ENCODE peak calls at places on chromosomes 16 and 17, in ten cellular contexts. M is heart left ventricle, K is tibial nerve, O is endothelial cell of umbilical vein, S is adrenal gland, H is breast epithelium, N is HepG2, R is IMR-90, B is upper lobe of left lung, C is ovary. D is an unnamed sample.
A peak's percentile ranks its signal among the peaks of the same experiment; 100 is the strongest.

GRCh38 chr16:84044108-84044488 is 1.5 kb upstream of the SLC38A8 start:
- DNase-seq in M (peak; percentile 24), K (no peak), O (peak; percentile 20), S (no peak), H (no peak), N (peak; percentile 73), R (peak; percentile 28), B (no peak), C (no peak), D (no peak)

GRCh38 chr16:22081050-22081449 is 11.3 kb upstream of the VWA3A start:
- DNase-seq in M (no peak), K (no peak), O (no peak), S (no peak), H (no peak), N (no peak), R (no peak), B (no peak), C (no peak), D (no peak)

GRCh38 chr17:258045-258734 is 76.7 kb upstream of the DOC2B start:
- DNase-seq in M (no peak), K (no peak), O (no peak), S (peak; percentile 9), H (peak; percentile 14), N (no peak), R (no peak), B (no peak), C (peak; percentile 7), D (no peak)

GRCh38 chr16:9184354-9184690 is 92.9 kb downstream of the HAPSTR1 start:
- DNase-seq in M (no peak), K (no peak), O (no peak), S (no peak), H (no peak), N (no peak), R (no peak), B (peak; percentile 72), C (no peak), D (no peak)

GRCh38 chr17:40399185-40399584 is 18.5 kb downstream of the TOP2A start:
- DNase-seq in M (no peak), K (no peak), O (no peak), S (no peak), H (no peak), N (peak; percentile 74), R (peak; percentile 74), B (no peak), C (no peak), D (no peak)

GRCh38 chr17:41178843-41179616 is 1.0 kb upstream of the KRTAP4-2 start:
- DNase-seq in M (no peak), K (no peak), O (no peak), S (no peak), H (no peak), N (no peak), R (peak; percentile 15), B (no peak), C (no peak), D (no peak)

GRCh38 chr17:77769215-77769614 is 189.3 kb upstream of the TNRC6C start:
- DNase-seq in M (no peak), K (no peak), O (no peak), S (no peak), H (no peak), N (no peak), R (peak; percentile 6), B (no peak), C (no peak), D (no peak)

GRCh38 chr16:9680021-9680655 is 502.1 kb downstream of the GRIN2A start:
- DNase-seq in M (no peak), K (no peak), O (no peak), S (no peak), H (no peak), N (no peak), R (no peak), B (no peak), C (no peak), D (no peak)

GRCh38 chr17:10114931-10115535 is 83.4 kb downstream of the GAS7 start:
- DNase-seq in M (peak; percentile 94), K (peak; percentile 91), O (no peak), S (peak; percentile 97), H (peak; percentile 69), N (no peak), R (peak; percentile 97), B (peak; percentile 85), C (peak; percentile 93), D (peak; percentile 98)

GRCh38 chr16:46949216-46949892 is 24.1 kb downstream of the DNAJA2 start:
- DNase-seq in M (no peak), K (no peak), O (no peak), S (no peak), H (no peak), N (no peak), R (no peak), B (no peak), C (no peak), D (no peak)

DNA sequence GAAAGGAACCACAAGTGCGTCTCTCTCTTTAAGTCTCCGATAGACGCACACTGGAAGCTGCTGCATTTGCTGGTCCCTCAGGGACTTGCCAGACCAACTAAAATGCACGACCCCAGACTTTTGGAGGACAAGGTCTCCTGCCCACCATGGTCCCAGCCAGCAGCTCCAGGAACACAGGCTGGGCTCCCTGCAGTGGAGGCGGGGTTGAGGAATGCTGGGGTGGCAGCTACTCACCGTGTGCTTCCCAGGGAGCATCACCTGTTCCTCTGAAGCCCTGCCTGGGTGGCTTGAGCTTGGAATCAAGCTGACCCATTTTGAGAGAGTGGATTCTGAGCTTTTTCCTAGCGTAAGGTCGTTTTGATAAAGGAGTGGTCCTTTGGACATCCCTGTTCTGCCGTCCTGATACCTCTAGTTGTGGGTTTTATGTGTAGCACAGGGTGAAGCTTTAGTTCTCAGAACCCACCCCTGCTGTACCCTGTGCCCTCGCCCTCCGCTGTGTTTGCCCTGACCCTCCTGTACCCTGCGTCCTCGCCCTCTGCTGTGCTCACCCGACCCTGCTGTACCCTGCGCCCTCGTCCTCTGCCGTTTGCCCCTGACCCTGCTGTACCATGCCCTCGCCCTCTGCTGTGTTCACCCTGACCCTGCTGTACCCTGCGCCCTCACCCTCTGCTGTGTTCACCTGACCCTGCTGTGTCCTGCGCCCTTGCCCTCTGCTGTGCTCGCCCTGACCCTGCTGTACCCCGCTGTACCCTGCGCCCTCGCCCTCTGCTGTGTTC is 11.0 kb downstream of the ZNF276 start:
- DNase-seq in M (no peak), K (no peak), O (no peak), S (no peak), H (no peak), N (no peak), R (no peak), B (no peak), C (no peak), D (no peak)
- TF ChIP-seq POLR2A in M (no peak), K (no peak), O (no peak), S (no peak), H (no peak), N (no peak), R (no peak), B (no peak), C (no peak), D (no peak)

DNA sequence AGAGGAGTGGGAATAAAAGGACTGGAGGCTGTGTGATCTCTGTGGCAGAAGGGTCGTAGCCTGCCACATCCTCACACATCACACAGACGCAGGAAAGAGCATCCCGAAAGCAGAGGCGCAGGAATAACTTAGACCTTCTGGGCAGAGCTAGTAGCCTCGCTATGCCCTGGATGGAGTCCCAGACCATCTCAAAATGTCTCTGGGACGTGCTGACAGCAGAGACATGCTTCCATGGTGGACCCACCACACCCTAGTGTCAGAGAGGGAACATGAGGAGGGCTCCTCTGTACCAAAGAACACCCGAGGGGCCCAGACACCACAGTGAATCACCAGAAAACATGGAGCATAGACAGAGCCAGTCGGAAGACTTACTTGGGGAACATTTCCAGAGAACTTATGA is 29.6 kb upstream of the FAAP100 start:
- DNase-seq in M (no peak), K (no peak), O (no peak), S (no peak), H (no peak), N (no peak), R (no peak), B (no peak), C (no peak), D (no peak)
- H3K4me1 ChIP-seq in M (peaks cover 19% of the 10 kb centered on the region), K (peaks cover 11% of the 10 kb centered on the region), O (peaks cover 36% of the 10 kb centered on the region), S (peaks cover 3% of the 10 kb centered on the region), H (no peaks in the 10 kb centered on the region), N (peaks cover 36% of the 10 kb centered on the region), R (peaks cover 32% of the 10 kb centered on the region), B (peaks cover 14% of the 10 kb centered on the region), C (peaks cover 10% of the 10 kb centered on the region), D (peaks cover 11% of the 10 kb centered on the region)

DNA sequence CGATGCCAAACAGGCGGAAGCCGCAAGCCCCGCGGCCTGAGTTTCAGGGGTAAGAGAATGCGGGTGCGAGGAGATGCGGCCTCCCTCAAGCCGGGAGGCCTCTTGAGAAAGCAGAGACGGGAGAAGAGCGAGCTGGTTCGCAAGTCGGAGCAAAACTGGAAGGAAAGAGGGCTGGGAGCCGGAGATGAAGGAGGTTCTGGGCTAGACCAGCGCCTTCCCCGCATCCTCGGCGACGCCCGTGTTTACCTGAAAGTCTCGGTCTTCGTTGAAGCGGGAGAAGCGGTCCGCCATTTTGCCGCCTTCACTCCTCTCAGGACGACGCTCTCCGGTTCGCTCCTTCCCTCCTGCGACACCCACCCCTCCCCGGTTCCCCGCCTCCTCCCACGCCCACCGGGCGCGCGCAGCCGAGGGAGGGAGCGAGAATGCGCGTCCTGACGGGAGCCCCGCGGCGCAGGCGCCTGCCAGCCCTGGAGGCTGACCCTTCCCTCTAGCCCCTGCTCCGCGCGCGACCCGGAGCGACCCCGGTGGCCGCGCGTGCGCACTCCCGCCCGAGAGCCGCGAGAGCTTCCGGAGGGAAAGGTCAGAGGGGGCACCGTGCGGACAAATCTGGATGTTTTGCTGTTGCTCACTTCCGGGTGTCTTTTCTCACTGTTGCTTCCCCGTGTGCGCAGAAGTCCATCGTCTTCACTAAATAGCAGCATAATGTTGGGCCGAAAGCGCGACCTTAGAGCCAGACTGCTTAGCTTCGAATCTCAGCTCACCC is at the start of gene GPATCH8:
- DNase-seq in M (peak; percentile 98), K (peak; percentile 86), O (peak; percentile 96), S (peak; percentile 96), H (peak; percentile 87), N (peak; percentile 97), R (peak; percentile 93), B (peak; percentile 99), C (peak; percentile 96), D (peak; percentile 97)
- TF ChIP-seq POLR2A in M (peak; percentile 20), K (peak; percentile 82), O (peak; percentile 66), S (peak; percentile 78), H (peak; percentile 71), N (peak; percentile 92), R (peak; percentile 74), B (no peak), C (peak; percentile 69), D (no peak)

GRCh38 chr17:64081802-64082799 is 47.8 kb downstream of the ERN1 start:
- DNase-seq in M (no peak), K (no peak), O (peak; percentile 87), S (no peak), H (no peak), N (peak; percentile 93), R (peak; percentile 82), B (no peak), C (no peak), D (no peak)
- H3K4me1 ChIP-seq in M (peaks cover 6% of the 10 kb centered on the region), K (peaks cover 9% of the 10 kb centered on the region), O (peaks cover 29% of the 10 kb centered on the region), S (peaks cover 51% of the 10 kb centered on the region), H (peaks cover 7% of the 10 kb centered on the region), N (peaks cover 85% of the 10 kb centered on the region), R (peaks cover 18% of the 10 kb centered on the region), B (peaks cover 36% of the 10 kb centered on the region), C (peaks cover 2% of the 10 kb centered on the region), D (peaks cover 22% of the 10 kb centered on the region)

D was measured in esophagus muscularis mucosa.